ENCODE peak calls at places on chromosome 17, in four cellular contexts. Q is stomach, C is adrenal gland, A is aorta. B is an unnamed sample. For H3K4me1, H3K36me3 and H3K27me3, the result is how much of the 10 kb centered on the place peaks cover.

GRCh38 chr17:16517477-16517876 is 25.5 kb upstream of the LRRC75A start:
- DNase-seq in A (no peak), Q (no peak), C (no peak), B (no peak)

GRCh38 chr17:19024101-19025078 is 19.8 kb upstream of the FAM83G start:
- DNase-seq in Q (no peak), C (no peak), A (peak), B (peak)

GRCh38 chr17:5513610-5514009 is 27.2 kb downstream of the MIS12 start:
- DNase-seq in C (no peak), A (no peak), Q (no peak), B (no peak)

GRCh38 chr17:3308603-3309002 is 10.4 kb upstream of the OR3A1 start:
- DNase-seq in A (no peak), Q (no peak), C (no peak), B (no peak)

GRCh38 chr17:67506966-67507365 is 129.9 kb downstream of the PITPNC1 start:
- DNase-seq in A (no peak), Q (no peak), C (no peak), B (no peak)

GRCh38 chr17:41797377-41797776 is 10.9 kb upstream of the JUP start:
- DNase-seq in Q (no peak), A (no peak), C (no peak), B (no peak)

GRCh38 chr17:47731396-47731795 is 1.6 kb upstream of the TBX21 start:
- DNase-seq in C (no peak), A (peak), Q (no peak), B (no peak)

GRCh38 chr17:17492085-17492484 is 4.1 kb downstream of the RASD1 start:
- DNase-seq in C (no peak), Q (no peak), A (no peak), B (peak)

GRCh38 chr17:76995352-76996105 is 127.3 kb downstream of the MGAT5B start:
- DNase-seq in Q (no peak), C (no peak), A (no peak), B (no peak)

GRCh38 chr17:46979023-46979870 is at the start of gene RPRML:
- DNase-seq in Q (peak), A (peak), C (no peak), B (peak)

GRCh38 chr17:58320570-58321323 is 7.8 kb downstream of the TSPOAP1 start:
- DNase-seq in A (no peak), C (no peak), Q (no peak), B (peak)

GRCh38 chr17:14211778-14212177 is 24.9 kb downstream of the CDRT15 start:
- DNase-seq in A (no peak), Q (peak), C (no peak), B (peak)

GRCh38 chr17:58587713-58588117 is 73.3 kb upstream of the MTMR4 start:
- DNase-seq in Q (peak), C (peak), A (peak), B (peak)

GRCh38 chr17:29150191-29150590 is 30.0 kb downstream of the MYO18A start:
- DNase-seq in Q (no peak), A (no peak), C (no peak), B (no peak)

GRCh38 chr17:71260366-71260765 is 860.5 kb upstream of the SOX9 start:
- DNase-seq in A (no peak), Q (no peak), C (no peak), B (no peak)

GRCh38 chr17:77999413-78000173 is 41.1 kb downstream of the TNRC6C start:
- DNase-seq in Q (no peak), A (no peak), C (no peak), B (no peak)

GRCh38 chr17:59190806-59191205 is 19.0 kb upstream of the SMG8 start:
- DNase-seq in A (no peak), Q (no peak), C (no peak), B (no peak)

GRCh38 chr17:31907342-31907975 is 6.0 kb upstream of the UTP6 start:
- DNase-seq in C (peak), Q (peak), A (peak), B (no peak)

GRCh38 chr17:77810536-77810935 is 148.0 kb upstream of the TNRC6C start:
- DNase-seq in A (peak), Q (no peak), C (peak), B (peak)

GRCh38 chr17:45409659-45410076 is 23.0 kb downstream of the ARHGAP27 start:
- DNase-seq in A (peak), C (no peak), Q (no peak), B (no peak)
- H3K4me1 ChIP-seq in A (under half), C (under half), Q (half or more), B (half or more)

DNA sequence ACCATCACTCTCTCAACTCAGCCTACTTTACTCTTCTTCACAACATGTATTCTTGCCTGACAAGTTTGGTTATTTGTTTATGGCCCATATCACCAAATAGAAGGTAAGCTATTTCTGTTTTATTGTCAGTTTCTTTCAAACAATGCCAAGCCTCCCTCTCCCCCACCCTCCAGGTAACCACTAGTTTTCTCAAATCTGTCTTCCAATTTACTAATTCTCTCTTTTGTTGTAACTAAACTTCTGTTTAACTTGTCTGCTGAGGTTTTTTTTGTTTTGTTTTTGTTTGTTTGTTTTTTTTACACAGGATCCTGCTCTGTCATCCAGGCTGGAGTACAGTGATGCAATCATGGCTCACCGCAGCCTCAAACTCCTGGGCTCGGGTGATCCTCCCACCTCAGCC is 34.9 kb downstream of the CHCT1 start:
- DNase-seq in C (no peak), A (no peak), Q (no peak), B (no peak)
- H3K36me3 ChIP-seq in C (half or more), A (under half), Q (half or more), B (half or more)

GRCh38 chr17:44541884-44542581 is 15.3 kb upstream of the FZD2 start:
- DNase-seq in C (no peak), A (no peak), Q (no peak), B (no peak)

GRCh38 chr17:44546711-44547606 is 10.3 kb upstream of the FZD2 start:
- DNase-seq in A (no peak), C (no peak), Q (no peak), B (no peak)

GRCh38 chr17:44543213-44543904 is 13.9 kb upstream of the FZD2 start:
- DNase-seq in Q (no peak), C (no peak), A (no peak), B (peak)

GRCh38 chr17:44540246-44541084 is 16.8 kb upstream of the FZD2 start:
- DNase-seq in A (no peak), C (no peak), Q (no peak), B (no peak)

GRCh38 chr17:44543905-44544523 is 13.3 kb upstream of the FZD2 start:
- DNase-seq in A (no peak), C (no peak), Q (no peak), B (no peak)
- H3K27me3 ChIP-seq in A (under half), C (under half), Q (half or more), B (under half)

GRCh38 chr17:50938821-50939541 is 72.8 kb upstream of the TOB1 start:
- DNase-seq in C (peak), A (peak), Q (no peak), B (peak)

GRCh38 chr17:50934161-50934560 is 68.0 kb upstream of the TOB1 start:
- DNase-seq in C (no peak), Q (no peak), A (no peak), B (no peak)

GRCh38 chr17:50932584-50932901 is 66.4 kb upstream of the TOB1 start:
- DNase-seq in C (no peak), A (no peak), Q (no peak), B (no peak)

GRCh38 chr17:50934672-50935200 is 68.6 kb upstream of the TOB1 start:
- DNase-seq in A (no peak), Q (no peak), C (no peak), B (no peak)

DNA sequence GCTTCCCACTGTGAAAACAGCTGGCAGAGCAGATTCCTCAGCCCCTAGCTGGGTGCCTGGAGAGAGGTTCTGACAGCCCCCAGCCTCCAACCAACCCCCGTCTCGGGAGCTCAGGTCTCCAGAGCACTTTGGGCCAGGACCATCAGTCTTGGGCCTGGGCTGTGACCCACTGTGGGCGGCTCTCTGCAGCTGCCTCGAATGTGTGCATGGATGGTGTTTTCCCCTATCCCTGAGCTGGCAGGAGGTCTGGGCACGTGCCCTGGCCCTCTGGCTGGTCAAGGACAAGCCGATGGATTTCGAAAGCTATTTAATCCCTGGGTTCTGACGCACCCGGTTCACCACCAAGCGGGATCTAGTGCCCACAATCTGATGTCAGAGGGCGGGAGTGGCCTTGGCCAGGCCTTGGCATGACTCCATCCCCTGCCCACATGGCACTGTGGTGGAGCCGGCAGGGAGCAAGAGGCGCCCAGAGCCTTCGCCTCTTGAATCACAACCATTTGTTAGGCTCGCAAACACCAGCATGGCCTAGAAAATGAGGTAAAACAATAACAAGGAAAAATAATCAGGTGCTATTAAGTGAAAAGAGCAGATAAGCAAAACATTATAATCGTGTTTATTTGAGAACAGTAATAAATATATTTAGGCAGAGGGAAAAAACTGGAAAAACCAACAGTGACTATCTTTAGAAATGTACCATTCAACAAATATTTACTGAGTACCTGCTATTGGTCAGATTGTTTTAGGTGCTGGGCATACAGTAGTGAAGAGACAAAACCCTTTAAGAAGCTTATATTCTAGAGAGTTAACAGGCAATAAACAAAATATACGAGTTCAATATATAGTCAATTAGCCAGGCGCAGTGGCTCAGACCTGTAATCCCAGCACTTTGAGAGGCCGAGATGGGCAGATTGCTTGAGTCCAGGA is 69.3 kb upstream of the TOB1 start:
- DNase-seq in Q (peak), A (peak), C (peak), B (peak)
- H3K4me1 ChIP-seq in Q (under half), A (under half), C (under half), B (under half)

GRCh38 chr17:1797323-1797722 is 32.4 kb downstream of the SMYD4 start:
- DNase-seq in A (no peak), C (no peak), Q (no peak), B (no peak)

GRCh38 chr17:1800240-1800639 is 29.5 kb downstream of the SMYD4 start:
- DNase-seq in C (no peak), Q (no peak), A (no peak), B (no peak)

GRCh38 chr17:1796800-1797199 is 32.9 kb downstream of the SMYD4 start:
- DNase-seq in Q (no peak), A (no peak), C (no peak), B (no peak)

GRCh38 chr17:1803280-1803679 is 26.4 kb downstream of the SMYD4 start:
- DNase-seq in A (no peak), C (no peak), Q (no peak), B (no peak)

DNA sequence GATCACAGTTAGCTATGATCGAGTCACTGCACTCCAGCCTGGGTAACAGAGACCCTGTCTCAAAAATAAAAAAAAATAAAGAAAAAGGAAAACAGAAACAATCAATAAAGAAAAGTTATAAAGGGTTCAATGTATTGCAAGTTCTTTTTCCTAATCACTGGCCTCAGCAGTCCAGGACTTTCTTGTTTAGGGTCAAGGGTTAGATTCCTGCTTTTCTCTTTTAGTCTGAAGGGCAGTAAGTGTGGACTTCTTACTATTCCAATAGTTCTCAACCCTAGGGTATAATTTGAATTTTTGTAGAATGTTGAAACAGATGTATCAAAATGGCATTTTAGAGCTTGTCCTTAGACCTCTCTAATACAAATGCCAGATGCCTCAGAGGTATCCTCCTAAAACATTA is 27.3 kb downstream of the SMYD4 start:
- DNase-seq in C (no peak), A (no peak), Q (no peak), B (no peak)
- H3K36me3 ChIP-seq in C (under half), A (under half), Q (half or more), B (under half)

GRCh38 chr17:40791808-40792436 is 7.8 kb downstream of the KRT28 start:
- DNase-seq in Q (no peak), C (no peak), A (no peak), B (no peak)
- H3K27me3 ChIP-seq in Q (under half), C (under half), A (under half), B (under half)

GRCh38 chr17:75174996-75175395 is 7.8 kb downstream of the SUMO2 start:
- DNase-seq in C (no peak), Q (no peak), A (no peak), B (peak)

GRCh38 chr17:75168998-75169397 is 13.8 kb downstream of the SUMO2 start:
- DNase-seq in Q (no peak), A (no peak), C (no peak), B (no peak)

GRCh38 chr17:75176625-75177024 is 6.1 kb downstream of the SUMO2 start:
- DNase-seq in Q (no peak), A (no peak), C (no peak), B (no peak)

GRCh38 chr17:75178453-75178852 is 4.3 kb downstream of the SUMO2 start:
- DNase-seq in C (no peak), A (no peak), Q (no peak), B (no peak)

GRCh38 chr17:75173526-75173925 is 9.2 kb downstream of the SUMO2 start:
- DNase-seq in C (no peak), A (no peak), Q (no peak), B (peak)
- H3K4me1 ChIP-seq in C (under half), A (under half), Q (under half), B (under half)

GRCh38 chr17:82959242-82959930 is 119.6 kb upstream of the ZNF750 start:
- DNase-seq in C (peak), Q (peak), A (no peak), B (no peak)

GRCh38 chr17:82956726-82957468 is 117.1 kb upstream of the ZNF750 start:
- DNase-seq in A (no peak), Q (peak), C (no peak), B (no peak)

GRCh38 chr17:82956146-82956725 is 116.4 kb upstream of the ZNF750 start:
- DNase-seq in A (no peak), Q (peak), C (no peak), B (no peak)

GRCh38 chr17:82957961-82958491 is 118.2 kb upstream of the ZNF750 start:
- DNase-seq in C (no peak), A (no peak), Q (peak), B (no peak)

GRCh38 chr17:82957469-82957795 is 117.6 kb upstream of the ZNF750 start:
- DNase-seq in Q (peak), C (no peak), A (no peak), B (no peak)
- H3K36me3 ChIP-seq in Q (under half), C (under half), A (under half), B (under half)

GRCh38 chr17:81491761-81492160 is 20.8 kb downstream of the ACTG1 start:
- DNase-seq in Q (no peak), C (no peak), A (no peak), B (no peak)
- H3K27me3 ChIP-seq in Q (under half), C (under half), A (under half), B (under half)

DNA sequence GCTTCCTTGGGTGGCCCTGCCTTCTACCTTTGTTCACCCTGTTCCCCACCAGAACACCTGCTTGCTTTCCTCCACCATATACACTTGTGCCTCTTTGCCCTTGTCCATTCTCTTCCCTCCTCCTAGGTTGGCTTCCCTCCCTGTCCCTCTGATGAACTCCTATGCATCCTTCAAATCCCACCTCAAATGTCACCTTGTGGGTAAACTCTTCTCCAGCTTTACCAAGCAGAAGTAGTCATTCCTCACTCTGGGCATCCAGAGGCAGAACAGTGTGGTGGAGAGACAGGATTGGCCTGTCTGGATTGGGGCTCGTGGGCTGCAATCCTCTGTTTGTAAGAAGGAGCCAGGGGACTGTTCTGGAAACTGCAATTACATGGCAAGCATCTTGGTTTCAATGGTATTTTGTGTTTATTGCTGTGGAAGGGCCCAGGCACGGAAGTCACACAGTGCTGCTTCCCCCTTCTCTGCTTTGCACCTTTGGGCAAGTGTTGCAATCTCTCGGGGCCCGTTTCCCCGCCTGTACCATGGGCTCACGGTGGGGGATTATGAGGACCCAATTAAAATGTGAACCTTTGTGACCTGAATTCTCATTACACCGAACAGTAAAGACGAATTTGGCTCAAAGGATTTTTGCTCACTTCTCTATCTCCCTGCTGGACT is 21.9 kb upstream of the NXPH3 start:
- DNase-seq in Q (no peak), C (no peak), A (no peak), B (no peak)
- H3K4me1 ChIP-seq in Q (under half), C (under half), A (under half), B (under half)

B was measured in lower lobe of right lung.